ENCODE peak calls at places on chromosomes 5 and 9, in ten cellular contexts. B, L, G, Q, C, F, K, Y, D and O are unnamed samples.

GRCh38 chr5:160369990-160370712 is at the start of gene C1QTNF2:
- DNase-seq in B (peak), L (no peak), G (peak), Q (peak), C (no peak), F (peak), K (peak), Y (no peak), D (peak), O (peak)

GRCh38 chr9:102035929-102036328 is 297.5 kb upstream of the GRIN3A start:
- DNase-seq in B (no peak), L (no peak), G (no peak), Q (no peak), C (no peak), F (no peak), K (no peak), Y (no peak), D (no peak), O (no peak)

GRCh38 chr5:156920042-156920860 is 42.8 kb downstream of the TIMD4 start:
- DNase-seq in B (no peak), L (no peak), G (peak), Q (no peak), C (no peak), F (no peak), K (peak), Y (no peak), D (no peak), O (no peak)

GRCh38 chr5:35073168-35073567 is 25.4 kb upstream of the AGXT2 start:
- DNase-seq in B (no peak), L (no peak), G (no peak), Q (peak), C (no peak), F (no peak), K (no peak), Y (no peak), D (no peak), O (no peak)

GRCh38 chr5:114358329-114358728 is 3.5 kb upstream of the KCNN2 start:
- DNase-seq in B (no peak), L (no peak), G (no peak), Q (peak), C (no peak), F (peak), K (no peak), Y (no peak), D (no peak), O (no peak)

GRCh38 chr5:109743770-109744212 is 54.1 kb downstream of the MAN2A1 start:
- DNase-seq in B (no peak), L (peak), G (no peak), Q (peak), C (no peak), F (peak), K (peak), Y (no peak), D (peak), O (peak)

GRCh38 chr5:142304013-142304701 is 20.7 kb downstream of the SPRY4 start:
- DNase-seq in B (peak), L (no peak), G (no peak), Q (peak), C (no peak), F (peak), K (no peak), Y (no peak), D (no peak), O (peak)

GRCh38 chr5:159553792-159554191 is 223.5 kb upstream of the IL12B start:
- DNase-seq in B (no peak), L (no peak), G (no peak), Q (no peak), C (no peak), F (no peak), K (no peak), Y (no peak), D (no peak), O (no peak)

GRCh38 chr5:93716453-93716852 is 24.9 kb downstream of the POU5F2 start:
- DNase-seq in B (no peak), L (no peak), G (no peak), Q (no peak), C (no peak), F (no peak), K (no peak), Y (no peak), D (no peak), O (no peak)

GRCh38 chr9:33159760-33160127 is 7.4 kb downstream of the B4GALT1 start:
- DNase-seq in B (peak), L (peak), G (peak), Q (peak), C (no peak), F (peak), K (peak), Y (peak), D (peak), O (peak)

GRCh38 chr5:167801999-167802398 is 489.4 kb upstream of the WWC1 start:
- DNase-seq in B (no peak), L (no peak), G (no peak), Q (no peak), C (no peak), F (no peak), K (no peak), Y (no peak), D (no peak), O (no peak)

GRCh38 chr5:67149057-67149634 is 47.5 kb downstream of the CD180 start:
- DNase-seq in B (no peak), L (no peak), G (no peak), Q (peak), C (no peak), F (no peak), K (no peak), Y (no peak), D (peak), O (no peak)

GRCh38 chr9:21788752-21789151 is 13.7 kb upstream of the MTAP start:
- DNase-seq in B (no peak), L (peak), G (no peak), Q (peak), C (no peak), F (no peak), K (peak), Y (no peak), D (peak), O (no peak)

GRCh38 chr9:137757613-137758029 is 120.0 kb upstream of the CACNA1B start:
- DNase-seq in B (no peak), L (no peak), G (no peak), Q (peak), C (no peak), F (peak), K (peak), Y (peak), D (peak), O (peak)

GRCh38 chr5:28066856-28067255 is 1028.5 kb upstream of the CDH9 start:
- DNase-seq in B (no peak), L (no peak), G (no peak), Q (no peak), C (no peak), F (no peak), K (no peak), Y (no peak), D (no peak), O (no peak)

GRCh38 chr9:96493757-96494156 is 43.8 kb downstream of the HABP4 start:
- DNase-seq in B (no peak), L (no peak), G (no peak), Q (no peak), C (no peak), F (no peak), K (no peak), Y (no peak), D (no peak), O (no peak)

GRCh38 chr9:86836797-86837196 is 110.5 kb downstream of the GAS1 start:
- DNase-seq in B (no peak), L (no peak), G (no peak), Q (no peak), C (no peak), F (no peak), K (no peak), Y (no peak), D (no peak), O (no peak)

GRCh38 chr9:71760901-71761300 is 7.4 kb downstream of the CEMIP2 start:
- DNase-seq in B (no peak), L (no peak), G (no peak), Q (no peak), C (no peak), F (no peak), K (no peak), Y (no peak), D (no peak), O (no peak)

GRCh38 chr5:34626036-34626435 is 30.1 kb upstream of the RAI14 start:
- DNase-seq in B (no peak), L (no peak), G (no peak), Q (peak), C (no peak), F (peak), K (peak), Y (no peak), D (peak), O (peak)

GRCh38 chr9:22157271-22157670 is 148.2 kb upstream of the CDKN2B start:
- DNase-seq in B (no peak), L (peak), G (no peak), Q (no peak), C (no peak), F (no peak), K (no peak), Y (no peak), D (peak), O (no peak)

GRCh38 chr9:79312686-79313421 is 258.9 kb upstream of the TLE4 start:
- DNase-seq in B (no peak), L (no peak), G (no peak), Q (no peak), C (no peak), F (no peak), K (no peak), Y (no peak), D (no peak), O (no peak)

GRCh38 chr9:20753761-20754160 is 69.7 kb downstream of the FOCAD start:
- DNase-seq in B (no peak), L (peak), G (no peak), Q (no peak), C (no peak), F (no peak), K (peak), Y (no peak), D (peak), O (no peak)

GRCh38 chr5:115770466-115770865 is 46.0 kb downstream of the CDO1 start:
- DNase-seq in B (no peak), L (no peak), G (no peak), Q (no peak), C (peak), F (no peak), K (peak), Y (no peak), D (peak), O (no peak)

GRCh38 chr5:168227973-168228615 is 63.4 kb upstream of the WWC1 start:
- DNase-seq in B (no peak), L (no peak), G (peak), Q (peak), C (no peak), F (no peak), K (no peak), Y (no peak), D (no peak), O (no peak)

GRCh38 chr5:59354274-59354673 is 539.3 kb downstream of the PDE4D start:
- DNase-seq in B (no peak), L (no peak), G (no peak), Q (no peak), C (no peak), F (no peak), K (peak), Y (no peak), D (no peak), O (no peak)

GRCh38 chr5:91175708-91176107 is 207.4 kb downstream of the ARRDC3 start:
- DNase-seq in B (no peak), L (no peak), G (no peak), Q (no peak), C (no peak), F (no peak), K (no peak), Y (no peak), D (no peak), O (no peak)

GRCh38 chr5:63240063-63240755 is 661.6 kb downstream of the LRRC70 start:
- DNase-seq in B (no peak), L (no peak), G (no peak), Q (no peak), C (no peak), F (no peak), K (no peak), Y (no peak), D (no peak), O (no peak)

GRCh38 chr9:133202688-133203453 is 6.2 kb downstream of the OBP2B start:
- DNase-seq in B (no peak), L (no peak), G (peak), Q (no peak), C (no peak), F (no peak), K (no peak), Y (no peak), D (no peak), O (no peak)

GRCh38 chr5:90878549-90879196 is 320.1 kb downstream of the ADGRV1 start:
- DNase-seq in B (no peak), L (no peak), G (no peak), Q (peak), C (no peak), F (peak), K (peak), Y (no peak), D (peak), O (peak)

GRCh38 chr9:31030741-31031202 is 1353.7 kb upstream of the ACO1 start:
- DNase-seq in B (no peak), L (no peak), G (no peak), Q (peak), C (peak), F (peak), K (peak), Y (no peak), D (peak), O (peak)
- H3K4me3 ChIP-seq in B (no peak), L (no peak), G (no peak), Q (peak), C (no peak), F (peak), K (no peak), Y (peak), D (no peak), O (no peak)

GRCh38 chr9:129498451-129499376 is 122.2 kb downstream of the C9orf50 start:
- DNase-seq in B (peak), L (no peak), G (no peak), Q (no peak), C (no peak), F (no peak), K (no peak), Y (no peak), D (no peak), O (no peak)
- H3K4me3 ChIP-seq in B (peak), L (no peak), G (no peak), Q (peak), C (no peak), F (peak), K (no peak), Y (no peak), D (peak), O (no peak)

GRCh38 chr5:140345919-140346347 is 470 bp downstream of the HBEGF start:
- DNase-seq in B (peak), L (peak), G (no peak), Q (peak), C (peak), F (peak), K (peak), Y (no peak), D (peak), O (peak)

GRCh38 chr5:140342896-140343295 is 3.5 kb downstream of the HBEGF start:
- DNase-seq in B (no peak), L (no peak), G (no peak), Q (no peak), C (no peak), F (no peak), K (no peak), Y (no peak), D (no peak), O (no peak)

GRCh38 chr5:140346348-140347221 is at the start of gene HBEGF:
- DNase-seq in B (peak), L (peak), G (peak), Q (peak), C (peak), F (peak), K (peak), Y (peak), D (peak), O (peak)

GRCh38 chr5:140347382-140347781 is 979 bp upstream of the HBEGF start:
- DNase-seq in B (no peak), L (no peak), G (no peak), Q (no peak), C (no peak), F (no peak), K (no peak), Y (no peak), D (no peak), O (no peak)

GRCh38 chr5:140344683-140345423 is 1.6 kb downstream of the HBEGF start:
- DNase-seq in B (no peak), L (peak), G (no peak), Q (no peak), C (no peak), F (no peak), K (peak), Y (no peak), D (no peak), O (peak)
- H3K4me3 ChIP-seq in B (no peak), L (peak), G (no peak), Q (no peak), C (no peak), F (peak), K (peak), Y (no peak), D (no peak), O (no peak)

DNA sequence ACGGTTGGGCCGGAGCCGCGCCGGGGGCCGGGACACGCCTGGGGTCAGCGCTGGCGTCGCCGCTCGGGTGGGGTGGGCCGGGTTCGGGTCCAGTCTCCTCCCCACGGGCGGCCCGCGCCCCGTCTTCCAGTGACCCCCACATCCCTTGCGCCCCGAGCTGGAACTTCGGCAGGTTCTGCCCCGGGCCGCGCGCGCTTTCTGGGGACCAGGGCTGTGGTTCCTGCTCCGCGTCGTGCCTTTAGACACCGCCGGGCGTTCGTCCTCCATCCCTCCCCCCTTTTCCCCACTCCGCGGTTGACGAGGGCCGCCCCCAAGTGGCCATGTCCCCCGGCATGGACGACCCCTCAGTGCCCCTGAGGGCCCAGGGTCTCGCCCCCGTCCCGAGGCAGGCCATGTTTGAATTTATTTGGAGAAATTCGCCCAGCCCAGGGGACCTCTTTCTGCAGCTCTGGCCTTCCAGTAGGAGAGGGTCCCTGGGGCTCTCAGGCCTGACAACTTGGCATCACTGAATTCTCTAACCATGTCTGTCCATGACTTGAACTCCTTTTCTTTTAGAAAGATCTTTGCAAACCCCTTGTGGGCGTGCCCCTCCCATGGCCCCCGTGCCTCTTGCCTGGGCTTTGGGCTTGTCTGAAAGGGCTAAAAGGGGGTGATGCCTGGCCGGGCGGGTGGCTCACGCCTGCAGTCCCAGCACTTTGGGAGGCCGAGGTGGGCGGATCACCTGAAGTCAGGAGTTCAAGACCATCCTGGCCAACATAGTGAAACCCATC is 3.4 kb upstream of the SQSTM1 start:
- DNase-seq in B (peak), L (no peak), G (no peak), Q (no peak), C (no peak), F (no peak), K (no peak), Y (no peak), D (no peak), O (no peak)
- H3K4me3 ChIP-seq in B (peak), L (no peak), G (no peak), Q (no peak), C (peak), F (peak), K (no peak), Y (no peak), D (peak), O (peak)

GRCh38 chr5:123087173-123088030 is 1.6 kb upstream of the PRDM6 start:
- DNase-seq in B (no peak), L (no peak), G (no peak), Q (no peak), C (no peak), F (no peak), K (no peak), Y (no peak), D (no peak), O (peak)
- H3K4me3 ChIP-seq in B (peak), L (no peak), G (no peak), Q (no peak), C (peak), F (no peak), K (no peak), Y (no peak), D (no peak), O (no peak)

GRCh38 chr9:37370968-37371563 is 51.4 kb upstream of the GRHPR start:
- DNase-seq in B (no peak), L (no peak), G (no peak), Q (no peak), C (no peak), F (no peak), K (no peak), Y (no peak), D (no peak), O (no peak)

GRCh38 chr9:37371565-37372464 is 50.7 kb upstream of the GRHPR start:
- DNase-seq in B (no peak), L (no peak), G (no peak), Q (no peak), C (no peak), F (peak), K (no peak), Y (no peak), D (peak), O (peak)

GRCh38 chr9:37372839-37373238 is 49.7 kb upstream of the GRHPR start:
- DNase-seq in B (no peak), L (no peak), G (no peak), Q (no peak), C (no peak), F (no peak), K (no peak), Y (no peak), D (no peak), O (no peak)

GRCh38 chr9:37370282-37370681 is 52.2 kb upstream of the GRHPR start:
- DNase-seq in B (no peak), L (no peak), G (no peak), Q (no peak), C (no peak), F (no peak), K (no peak), Y (no peak), D (no peak), O (no peak)

DNA sequence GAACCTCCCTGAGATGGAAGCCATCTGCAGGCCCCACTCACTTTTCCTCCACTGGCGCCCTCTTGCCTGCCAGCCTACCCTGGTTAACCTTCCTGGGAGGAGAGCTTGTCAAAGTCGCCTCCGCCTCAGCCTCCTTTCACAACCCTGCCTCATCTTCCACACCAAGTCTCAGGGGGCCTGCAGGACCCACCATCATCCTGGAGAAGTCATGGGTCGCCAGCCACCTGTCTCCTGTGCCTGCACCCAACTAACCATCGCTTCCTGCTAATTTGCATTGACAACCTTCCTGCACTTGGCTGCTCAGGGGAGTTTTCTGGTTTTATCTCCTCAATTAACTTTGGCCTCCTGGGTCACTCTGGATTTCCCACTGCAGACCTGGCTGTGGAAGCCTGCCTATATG is 52.8 kb upstream of the GRHPR start:
- DNase-seq in B (no peak), L (no peak), G (no peak), Q (no peak), C (no peak), F (no peak), K (no peak), Y (no peak), D (no peak), O (no peak)
- H3K4me3 ChIP-seq in B (no peak), L (no peak), G (no peak), Q (no peak), C (no peak), F (no peak), K (no peak), Y (no peak), D (no peak), O (no peak)